ENCODE peak calls at places on chromosomes 2 and 18, in four cellular contexts. Q is cardiac fibroblast, H is tibial nerve, B is MM.1S. D is an unnamed sample.

GRCh38 chr2:201890447-201890846 is 84.1 kb downstream of the CDK15 start:
- DNase-seq in B (no peak), Q (peak), H (no peak), D (no peak)

GRCh38 chr18:7317804-7318231 is 86.9 kb downstream of the LRRC30 start:
- DNase-seq in B (no peak), H (no peak), Q (no peak), D (no peak)

GRCh38 chr2:110858135-110858737 is 125.9 kb downstream of the ACOXL start:
- DNase-seq in H (no peak), B (peak), Q (no peak), D (peak)

GRCh38 chr2:212683346-212683745 is 144.7 kb upstream of the ERBB4 start:
- DNase-seq in H (no peak), Q (peak), B (no peak), D (no peak)

GRCh38 chr2:25052948-25053477 is 11.1 kb downstream of the EFR3B start:
- DNase-seq in B (no peak), H (no peak), Q (no peak), D (no peak)

GRCh38 chr2:108855194-108855593 is 68.6 kb downstream of the CCDC138 start:
- DNase-seq in B (peak), H (no peak), Q (peak), D (no peak)

GRCh38 chr2:48173141-48173540 is 266.8 kb upstream of the FBXO11 start:
- DNase-seq in H (no peak), B (no peak), Q (no peak), D (no peak)

GRCh38 chr2:240873805-240874714 is 5.4 kb downstream of the AGXT start:
- DNase-seq in B (no peak), H (no peak), Q (no peak), D (no peak)

GRCh38 chr2:73705091-73705490 is 32.1 kb downstream of the TPRKB start:
- DNase-seq in B (no peak), H (no peak), Q (no peak), D (no peak)

GRCh38 chr18:76491801-76492668 is 3.0 kb downstream of the ZNF516 start:
- DNase-seq in Q (peak), H (peak), B (no peak), D (peak)

DNA sequence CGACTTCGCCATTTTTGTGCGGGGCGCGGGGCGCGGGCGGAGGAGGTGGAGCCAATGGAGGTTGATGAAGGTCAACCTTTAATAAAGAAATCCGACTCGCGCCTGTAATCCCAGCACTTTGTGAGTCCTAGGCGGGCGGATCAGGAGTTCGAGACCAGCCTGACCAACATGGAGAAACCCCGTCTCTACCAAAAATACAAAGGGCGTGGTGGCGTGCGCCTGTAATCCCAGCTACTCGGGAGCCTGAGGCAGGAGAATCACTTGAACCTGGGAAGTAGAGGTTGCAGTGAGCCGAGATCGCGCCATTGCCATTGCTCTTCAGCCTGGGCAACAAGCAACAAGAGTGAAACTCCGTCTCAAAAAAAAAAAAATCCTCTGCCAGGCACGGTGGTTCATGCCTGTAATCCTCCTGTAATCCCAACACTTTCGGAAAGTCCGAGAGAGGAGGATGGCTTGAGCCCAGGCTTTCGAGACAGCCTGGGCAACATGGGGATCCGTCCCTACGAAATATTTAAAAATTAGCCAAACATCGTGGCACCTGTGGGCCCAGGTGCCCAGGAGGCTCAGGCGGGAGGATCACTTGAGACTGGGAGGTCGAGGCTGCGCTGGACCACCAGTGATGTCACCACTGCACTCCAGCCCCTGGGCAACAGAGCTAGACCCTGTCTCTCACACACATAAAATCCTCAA is 490 bp upstream of the PREB start:
- DNase-seq in B (no peak), Q (no peak), H (no peak), D (no peak)
- H3K4me3 ChIP-seq in B (peak), Q (no peak), H (peak), D (no peak)

DNA sequence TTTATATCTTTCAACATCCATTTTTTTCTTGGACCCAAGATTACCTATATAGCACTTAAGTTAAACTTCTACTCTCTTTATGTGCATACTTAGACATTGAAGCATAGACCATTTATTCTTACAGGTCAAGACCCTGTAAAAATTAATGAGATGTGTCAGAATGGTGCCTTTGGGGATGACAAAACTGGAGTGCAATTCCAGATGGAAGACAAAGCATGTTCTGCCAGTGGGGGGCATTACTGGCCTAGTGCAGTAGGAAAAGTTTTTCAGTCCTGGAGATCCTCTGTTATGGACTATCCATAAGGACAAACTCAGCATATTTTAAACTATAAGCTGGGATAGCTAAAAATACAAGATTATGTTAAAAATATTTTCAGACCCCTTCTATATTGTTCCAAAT is 57.8 kb upstream of the MMADHC start:
- DNase-seq in Q (peak), H (no peak), B (no peak), D (no peak)
- TF ChIP-seq CTCF in Q (peak), H (no peak), B (no peak), D (no peak)

GRCh38 chr2:197254776-197255521 is 55.6 kb downstream of the ANKRD44 start:
- DNase-seq in H (no peak), B (no peak), Q (no peak), D (no peak)
- H3K4me3 ChIP-seq in H (no peak), B (peak), Q (no peak), D (no peak)

DNA sequence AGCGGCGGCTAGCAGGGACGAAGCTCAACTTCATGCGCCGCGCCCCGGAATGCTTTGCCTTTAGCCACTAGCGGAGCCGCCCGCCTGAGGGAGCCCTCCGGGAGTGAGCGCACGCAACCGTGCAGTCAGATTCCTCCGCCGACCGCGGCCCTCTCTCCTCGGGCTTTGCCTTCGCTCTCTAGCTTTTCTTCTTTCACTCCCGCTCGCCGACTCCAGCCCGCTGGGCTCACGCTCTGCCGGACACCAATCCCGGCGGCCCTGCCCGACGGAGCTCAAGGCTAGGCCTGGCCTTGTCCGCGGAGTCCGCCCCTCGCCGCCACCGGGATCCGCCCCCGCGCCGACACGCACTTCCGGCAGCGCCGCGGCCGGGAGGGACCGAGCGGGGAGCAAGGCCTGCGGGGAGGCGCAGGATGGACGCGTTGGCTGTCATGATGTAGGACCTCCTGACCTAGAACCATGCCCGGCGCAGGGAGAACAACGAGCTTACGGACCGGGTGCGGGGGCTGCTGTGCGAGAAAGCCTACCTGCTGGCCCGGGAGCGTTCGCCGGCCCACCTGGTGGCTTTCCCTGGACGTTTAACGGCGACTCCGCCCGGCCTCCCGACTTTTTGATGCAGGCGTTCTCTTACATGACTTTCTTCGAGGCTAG is 40.8 kb upstream of the AKAIN1 start:
- DNase-seq in H (peak), Q (peak), B (peak), D (peak)
- TF ChIP-seq CTCF in H (peak), Q (peak), B (no peak), D (no peak)

GRCh38 chr2:127422631-127423475 is 4.6 kb downstream of the PROC start:
- DNase-seq in Q (no peak), H (no peak), B (no peak), D (peak)
- H3K4me3 ChIP-seq in Q (peak), H (peak), B (no peak), D (no peak)

DNA sequence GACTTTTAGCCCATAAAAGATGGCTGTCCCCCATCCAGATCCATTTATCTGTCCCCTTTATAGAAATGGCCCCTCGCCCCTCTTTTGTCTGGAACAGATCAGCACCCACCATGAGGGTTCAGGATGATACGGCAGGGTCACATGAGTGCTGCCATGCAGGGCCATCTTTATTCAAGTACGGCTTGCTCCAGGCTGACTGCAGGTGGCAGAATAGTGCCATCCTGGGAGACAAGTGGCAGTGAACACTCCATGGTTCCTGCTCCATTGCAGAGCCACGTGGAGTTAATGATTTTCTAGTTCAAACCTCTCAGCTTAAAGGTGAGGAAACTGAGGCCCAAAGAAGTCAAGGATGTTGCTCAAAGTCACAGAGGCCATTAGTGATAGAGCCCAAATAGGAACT is 180.6 kb downstream of the CLIP4 start:
- DNase-seq in B (no peak), H (no peak), Q (peak), D (no peak)
- TF ChIP-seq CTCF in B (no peak), H (no peak), Q (peak), D (no peak)

GRCh38 chr2:130264501-130264900 is 66.3 kb upstream of the TUBA3E start:
- DNase-seq in H (no peak), B (no peak), Q (no peak), D (no peak)

GRCh38 chr2:130264046-130264445 is 65.8 kb upstream of the TUBA3E start:
- DNase-seq in B (no peak), Q (no peak), H (no peak), D (peak)

GRCh38 chr2:130261970-130262760 is 63.9 kb upstream of the TUBA3E start:
- DNase-seq in Q (peak), B (no peak), H (no peak), D (no peak)

GRCh38 chr2:130263606-130264005 is 65.4 kb upstream of the TUBA3E start:
- DNase-seq in H (no peak), B (no peak), Q (no peak), D (no peak)
- H3K4me3 ChIP-seq in H (no peak), B (no peak), Q (no peak), D (no peak)

GRCh38 chr2:154226931-154227330 is 355.2 kb downstream of the GALNT13 start:
- DNase-seq in H (no peak), B (no peak), Q (no peak), D (no peak)

GRCh38 chr2:154233231-154233630 is 361.5 kb downstream of the GALNT13 start:
- DNase-seq in Q (no peak), B (no peak), H (no peak), D (no peak)

GRCh38 chr2:154229971-154230370 is 358.2 kb downstream of the GALNT13 start:
- DNase-seq in H (no peak), B (no peak), Q (no peak), D (no peak)
- TF ChIP-seq CTCF in H (no peak), B (no peak), Q (no peak), D (no peak)

GRCh38 chr2:68465081-68465916 is 1.8 kb downstream of the FBXO48 start:
- DNase-seq in H (no peak), Q (peak), B (peak), D (no peak)
- H3K4me3 ChIP-seq in H (no peak), Q (no peak), B (peak), D (no peak)

DNA sequence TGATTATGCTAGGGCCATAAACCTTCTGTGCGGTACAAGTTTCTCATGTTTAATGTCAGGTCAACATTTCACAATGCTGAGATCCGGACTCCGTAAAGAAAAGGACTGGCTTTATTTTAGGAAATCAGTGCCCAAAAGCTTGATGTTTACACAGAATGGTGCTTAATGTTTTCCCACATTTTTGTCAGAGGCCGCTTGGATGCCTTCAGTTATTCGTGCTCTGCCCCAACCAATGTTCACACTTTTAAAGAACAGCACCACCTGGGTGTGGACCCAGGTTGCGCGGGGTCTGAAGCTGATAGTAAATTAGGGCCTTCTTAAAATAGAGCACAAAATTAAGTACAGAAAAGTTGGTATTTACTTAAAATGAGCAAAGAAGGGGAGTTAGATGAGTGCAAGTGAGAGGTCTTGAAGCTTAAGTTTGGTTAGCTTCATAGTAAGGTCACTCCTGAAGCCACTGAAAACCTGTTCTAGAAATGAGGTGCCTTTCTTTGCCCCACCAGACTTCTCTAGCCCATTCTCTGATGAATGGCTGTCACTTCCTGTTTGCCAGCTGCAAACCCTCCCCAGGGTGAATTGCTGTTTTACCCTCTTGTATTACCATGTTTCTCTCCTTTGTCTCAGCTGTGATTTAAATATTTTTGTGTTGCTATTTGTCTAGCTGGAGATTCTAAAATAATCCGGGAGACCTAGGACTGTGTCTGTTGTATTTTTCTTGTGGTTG is 20.5 kb downstream of the SLC3A1 start:
- DNase-seq in H (no peak), B (peak), Q (no peak), D (no peak)
- TF ChIP-seq CTCF in H (no peak), B (peak), Q (peak), D (no peak)

D was measured in lower leg skin.